ENCODE peak calls at places on chromosomes 6 and 20, in ten cellular contexts. D is GM12865; M is activated T-helper 2 cell treated with anti-CD3 and anti-CD28 coated beads, Interferon-gamma antibody, Interleukin-2, Interleukin-4, amounts not matched to agents 10 μg/mL and 5 μg/mL and 100 μg/mL, durations not matched to agents 14 hours and 24 hours and 36 hours; Q is NCI-H146; X is stimulated activated CD8-positive, alpha-beta memory T cell treated with anti-CD3 and anti-CD28 coated beads, Interleukin-7, amount 100 ng/mL, for 1 hour; I is central memory CD4-positive, alpha-beta T cell; F is kidney tubule cell; N is T-helper 22 cell; R is HT1080; V is progenitor cell of endocrine pancreas. C is an unnamed sample.

GRCh38 chr6:7331452-7331851 is 18.5 kb upstream of the SSR1 start:
- DNase-seq in N (no peak), D (no peak), V (no peak), I (no peak), X (no peak), Q (no peak), F (no peak), R (no peak), M (no peak), C (no peak)

GRCh38 chr6:132198040-132198439 is 203.2 kb downstream of the MOXD1 start:
- DNase-seq in I (no peak), N (no peak), Q (no peak), D (no peak), F (no peak), M (no peak), V (no peak), X (no peak), R (peak), C (no peak)

GRCh38 chr20:48683467-48684175 is 144.2 kb downstream of the PREX1 start:
- DNase-seq in M (no peak), X (no peak), I (no peak), V (no peak), Q (no peak), F (no peak), N (no peak), D (no peak), R (no peak), C (no peak)

GRCh38 chr20:58781138-58781537 is 69.6 kb downstream of the GNAS-AS1 start:
- DNase-seq in V (no peak), N (no peak), F (no peak), I (no peak), D (no peak), Q (no peak), X (no peak), M (no peak), R (no peak), C (no peak)

GRCh38 chr20:49646126-49646525 is 67.6 kb downstream of the B4GALT5 start:
- DNase-seq in M (no peak), Q (no peak), V (no peak), N (no peak), F (peak), D (no peak), R (peak), X (no peak), I (no peak), C (no peak)

GRCh38 chr20:653110-653589 is at the start of gene SRXN1:
- DNase-seq in V (peak), D (peak), M (peak), N (peak), F (peak), Q (peak), R (peak), I (peak), X (peak), C (peak)

GRCh38 chr6:129575378-129576118 is 134.4 kb downstream of the ARHGAP18 start:
- DNase-seq in I (peak), N (no peak), Q (peak), M (no peak), V (no peak), D (no peak), R (peak), F (peak), X (no peak), C (no peak)

GRCh38 chr20:33859157-33859695 is 48.1 kb downstream of the CHMP4B start:
- DNase-seq in V (no peak), M (peak), X (no peak), R (no peak), N (no peak), D (peak), I (peak), Q (no peak), F (peak), C (no peak)

GRCh38 chr6:48978016-48978415 is 485.0 kb downstream of the MMUT start:
- DNase-seq in N (no peak), I (no peak), D (no peak), X (no peak), Q (no peak), F (no peak), V (no peak), R (peak), M (no peak), C (no peak)

GRCh38 chr6:81171991-81172740 is 580.3 kb downstream of the TENT5A start:
- DNase-seq in D (no peak), M (no peak), I (no peak), X (no peak), R (peak), N (no peak), Q (no peak), V (no peak), F (peak), C (no peak)

GRCh38 chr6:113857565-113858066 is 471 bp downstream of the MARCKS start:
- DNase-seq in V (no peak), F (no peak), Q (peak), I (no peak), N (no peak), D (peak), R (no peak), M (no peak), X (no peak), C (no peak)

GRCh38 chr6:122452509-122452908 is 19.1 kb downstream of the SERINC1 start:
- DNase-seq in V (no peak), N (no peak), D (no peak), M (no peak), R (no peak), X (no peak), I (no peak), F (no peak), Q (no peak), C (no peak)

GRCh38 chr20:31597483-31597858 is 7.6 kb upstream of the ID1 start:
- DNase-seq in V (no peak), Q (no peak), N (no peak), X (no peak), I (no peak), M (no peak), R (no peak), F (no peak), D (no peak), C (no peak)

GRCh38 chr6:4180653-4181255 is 45.4 kb upstream of the ECI2 start:
- DNase-seq in M (no peak), N (no peak), Q (no peak), X (no peak), I (no peak), V (no peak), R (peak), D (peak), F (peak), C (no peak)

GRCh38 chr6:112409311-112409710 is 62.2 kb downstream of the RFPL4B start:
- DNase-seq in R (no peak), I (no peak), V (no peak), M (no peak), N (no peak), F (peak), X (no peak), Q (no peak), D (no peak), C (no peak)

GRCh38 chr6:156776841-156777576 is at the start of gene ARID1B:
- DNase-seq in D (peak), R (peak), Q (peak), V (peak), N (peak), F (peak), X (peak), M (peak), I (peak), C (peak)

GRCh38 chr6:36914227-36914794 is 28.6 kb downstream of the C6orf89 start:
- DNase-seq in M (no peak), Q (no peak), F (peak), X (no peak), V (no peak), D (no peak), N (peak), I (peak), R (peak), C (peak)

GRCh38 chr20:38645318-38645717 is 43.7 kb downstream of the ARHGAP40 start:
- DNase-seq in N (no peak), F (no peak), M (no peak), D (peak), I (no peak), V (no peak), X (no peak), Q (no peak), R (no peak), C (no peak)

GRCh38 chr6:17998442-17998841 is 11.0 kb upstream of the KIF13A start:
- DNase-seq in V (no peak), R (no peak), M (no peak), I (no peak), Q (no peak), N (no peak), X (no peak), D (no peak), F (peak), C (no peak)

GRCh38 chr6:10460096-10460495 is 45.2 kb upstream of the TFAP2A start:
- DNase-seq in F (peak), N (no peak), D (peak), M (no peak), R (no peak), Q (no peak), I (no peak), X (no peak), V (no peak), C (no peak)

GRCh38 chr6:150730801-150731445 is 131.2 kb downstream of the PLEKHG1 start:
- DNase-seq in F (no peak), V (no peak), Q (no peak), D (no peak), N (no peak), R (no peak), I (no peak), X (no peak), M (no peak), C (no peak)